ENCODE peak calls at places on chromosomes 4 and X, in five cellular contexts. One of them, this sample, is unnamed.

GRCh38 chrX:46994096-46994495 is 81.9 kb downstream of the JADE3 start:
- DNase-seq in tibial nerve: no peak
- DNase-seq in endodermal cell: no peak
- DNase-seq in left lung: no peak
- DNase-seq in PC-9: no peak
- DNase-seq in this sample: no peak

GRCh38 chrX:133638285-133638684 is 223.0 kb upstream of the GPC4 start:
- DNase-seq in left lung: no peak
- DNase-seq in PC-9: peak
- DNase-seq in tibial nerve: no peak
- DNase-seq in endodermal cell: no peak
- DNase-seq in this sample: no peak

GRCh38 chrX:128891554-128891953 is 631.7 kb downstream of the SMARCA1 start:
- DNase-seq in tibial nerve: no peak
- DNase-seq in endodermal cell: no peak
- DNase-seq in left lung: no peak
- DNase-seq in PC-9: no peak
- DNase-seq in this sample: no peak

GRCh38 chrX:41473936-41474725 is 27.0 kb downstream of the NYX start:
- DNase-seq in PC-9: no peak
- DNase-seq in endodermal cell: no peak
- DNase-seq in tibial nerve: no peak
- DNase-seq in left lung: no peak
- DNase-seq in this sample: no peak

GRCh38 chr4:184978211-184978610 is 40.1 kb upstream of the HELT start:
- DNase-seq in left lung: no peak
- DNase-seq in tibial nerve: no peak
- DNase-seq in PC-9: no peak
- DNase-seq in endodermal cell: no peak
- DNase-seq in this sample: peak

GRCh38 chr4:70721747-70722146 is at the start of gene RUFY3:
- DNase-seq in left lung: no peak
- DNase-seq in tibial nerve: peak
- DNase-seq in PC-9: no peak
- DNase-seq in endodermal cell: no peak
- DNase-seq in this sample: no peak

GRCh38 chr4:183411291-183411861 is 33.1 kb upstream of the CDKN2AIP start:
- DNase-seq in PC-9: no peak
- DNase-seq in endodermal cell: no peak
- DNase-seq in tibial nerve: no peak
- DNase-seq in left lung: no peak
- DNase-seq in this sample: no peak

GRCh38 chr4:2343476-2343875 is 75.0 kb downstream of the ZFYVE28 start:
- DNase-seq in PC-9: no peak
- DNase-seq in tibial nerve: no peak
- DNase-seq in endodermal cell: no peak
- DNase-seq in left lung: no peak
- DNase-seq in this sample: no peak

GRCh38 chr4:86482851-86483490 is 111.1 kb upstream of the PTPN13 start:
- DNase-seq in tibial nerve: no peak
- DNase-seq in left lung: no peak
- DNase-seq in endodermal cell: peak
- DNase-seq in PC-9: no peak
- DNase-seq in this sample: no peak

GRCh38 chrX:4118666-4119530 is 405.4 kb upstream of the PRKX start:
- DNase-seq in left lung: no peak
- DNase-seq in PC-9: no peak
- DNase-seq in endodermal cell: no peak
- DNase-seq in tibial nerve: no peak
- DNase-seq in this sample: no peak

GRCh38 chr4:80538276-80538926 is 202.9 kb downstream of the CFAP299 start:
- DNase-seq in left lung: no peak
- DNase-seq in endodermal cell: no peak
- DNase-seq in PC-9: no peak
- DNase-seq in tibial nerve: no peak
- DNase-seq in this sample: no peak

GRCh38 chr4:20248155-20248558 is 3.5 kb upstream of the SLIT2 start:
- DNase-seq in PC-9: peak
- DNase-seq in endodermal cell: no peak
- DNase-seq in left lung: no peak
- DNase-seq in tibial nerve: peak
- DNase-seq in this sample: no peak

GRCh38 chrX:144616317-144616716 is 631.0 kb upstream of the SPANXN1 start:
- DNase-seq in tibial nerve: no peak
- DNase-seq in endodermal cell: no peak
- DNase-seq in left lung: no peak
- DNase-seq in PC-9: no peak
- DNase-seq in this sample: no peak

GRCh38 chrX:46381630-46382029 is 163.6 kb downstream of the ZNF674 start:
- DNase-seq in left lung: no peak
- DNase-seq in tibial nerve: peak
- DNase-seq in endodermal cell: peak
- DNase-seq in PC-9: peak
- DNase-seq in this sample: no peak

DNA sequence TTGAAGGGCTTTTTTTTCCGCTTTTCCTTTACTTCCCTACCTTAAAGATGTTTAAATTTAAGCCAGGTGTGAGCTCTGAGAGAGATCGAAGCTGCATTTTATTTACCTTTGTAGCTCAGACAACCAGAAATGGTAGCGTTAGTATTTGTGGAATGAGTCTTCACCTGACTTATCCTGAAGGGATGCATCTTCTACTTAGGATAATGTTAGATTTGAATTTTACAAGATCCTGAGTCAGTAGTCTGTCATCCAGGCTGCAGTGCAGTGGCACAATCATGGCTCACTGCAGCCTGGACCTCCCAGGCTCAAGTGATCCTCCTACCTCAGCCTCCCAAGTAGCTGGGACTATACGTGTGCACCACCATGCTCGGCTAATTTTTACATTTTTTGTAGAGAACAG is 26.2 kb downstream of the TMSB4X start:
- DNase-seq in tibial nerve: no peak
- DNase-seq in PC-9: no peak
- DNase-seq in left lung: no peak
- DNase-seq in endodermal cell: no peak
- DNase-seq in this sample: no peak
- H3K27ac ChIP-seq in tibial nerve: peak
- H3K27ac ChIP-seq in PC-9: peak
- H3K27ac ChIP-seq in left lung: no peak
- H3K27ac ChIP-seq in endodermal cell: no peak
- H3K27ac ChIP-seq in this sample: no peak

DNA sequence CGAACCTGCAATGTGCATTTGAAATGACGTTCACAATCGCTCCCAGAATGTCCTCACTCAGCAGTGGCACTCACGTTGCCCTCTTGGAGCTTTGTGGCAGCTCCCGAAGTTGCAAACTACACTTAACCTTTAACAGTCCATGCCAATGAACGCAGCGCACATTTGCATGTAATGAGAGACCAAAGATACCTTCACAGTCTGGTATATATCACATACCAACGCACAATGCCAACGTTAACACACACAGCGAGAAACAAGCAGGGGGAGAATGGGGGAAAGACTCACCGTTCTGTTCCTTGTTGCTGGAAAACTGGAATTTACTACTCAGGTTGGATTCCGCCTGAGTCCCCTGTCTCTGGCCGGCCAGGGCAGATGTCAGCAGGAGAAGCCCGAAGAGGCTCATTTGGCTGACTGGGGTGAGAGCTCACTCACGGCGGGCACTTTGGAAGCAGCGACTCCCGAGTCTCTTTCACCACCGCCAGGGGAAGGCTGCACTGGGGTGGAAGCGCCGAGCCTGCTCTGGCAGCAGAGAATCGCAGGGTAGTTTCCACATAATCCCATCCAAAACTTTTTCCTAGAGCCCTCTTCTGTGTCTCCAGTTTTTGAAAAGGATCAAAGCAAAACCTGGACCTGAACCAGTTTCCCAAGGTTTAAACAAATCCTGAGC is 965 bp downstream of the PDGFC start:
- DNase-seq in PC-9: peak
- DNase-seq in left lung: peak
- DNase-seq in endodermal cell: peak
- DNase-seq in tibial nerve: peak
- DNase-seq in this sample: peak
- TF ChIP-seq CTCF in PC-9: no peak
- TF ChIP-seq CTCF in left lung: peak
- TF ChIP-seq CTCF in endodermal cell: peak
- TF ChIP-seq CTCF in tibial nerve: peak
- TF ChIP-seq CTCF in this sample: peak

GRCh38 chrX:24019448-24019847 is 7.5 kb downstream of the KLHL15 start:
- DNase-seq in left lung: no peak
- DNase-seq in endodermal cell: no peak
- DNase-seq in tibial nerve: no peak
- DNase-seq in PC-9: no peak
- DNase-seq in this sample: no peak
- H3K27ac ChIP-seq in left lung: no peak
- H3K27ac ChIP-seq in endodermal cell: no peak
- H3K27ac ChIP-seq in tibial nerve: no peak
- H3K27ac ChIP-seq in PC-9: no peak
- H3K27ac ChIP-seq in this sample: no peak

GRCh38 chrX:121254336-121254735 is 206.9 kb downstream of the GLUD2 start:
- DNase-seq in PC-9: no peak
- DNase-seq in tibial nerve: no peak
- DNase-seq in endodermal cell: peak
- DNase-seq in left lung: no peak
- DNase-seq in this sample: no peak
- TF ChIP-seq CTCF in PC-9: no peak
- TF ChIP-seq CTCF in tibial nerve: no peak
- TF ChIP-seq CTCF in endodermal cell: peak
- TF ChIP-seq CTCF in left lung: no peak
- TF ChIP-seq CTCF in this sample: no peak

DNA sequence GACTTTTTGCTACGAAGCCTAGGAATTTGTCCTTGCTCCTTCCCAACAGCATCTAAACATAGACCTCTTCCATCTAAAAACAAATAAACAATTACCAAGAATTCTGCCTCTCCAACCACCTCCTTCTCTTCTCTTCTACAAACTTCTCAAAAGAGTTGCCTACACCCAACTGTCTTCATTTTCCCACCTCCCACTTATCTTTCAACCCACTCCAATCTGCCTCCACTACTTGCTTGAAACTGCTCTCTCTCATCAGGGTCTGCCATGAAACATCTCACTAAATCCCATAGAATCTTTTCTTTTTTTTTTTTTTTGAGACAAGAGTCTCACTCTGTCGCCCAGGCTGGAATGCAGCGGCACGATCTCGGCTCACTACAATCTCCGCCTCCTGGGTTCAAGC is 902 bp upstream of the FGD1 start:
- DNase-seq in tibial nerve: no peak
- DNase-seq in left lung: no peak
- DNase-seq in endodermal cell: no peak
- DNase-seq in PC-9: no peak
- DNase-seq in this sample: no peak
- H3K27ac ChIP-seq in tibial nerve: no peak
- H3K27ac ChIP-seq in left lung: no peak
- H3K27ac ChIP-seq in endodermal cell: no peak
- H3K27ac ChIP-seq in PC-9: no peak
- H3K27ac ChIP-seq in this sample: no peak

GRCh38 chr4:117560329-117560728 is 474.0 kb upstream of the NDST3 start:
- DNase-seq in endodermal cell: no peak
- DNase-seq in PC-9: no peak
- DNase-seq in tibial nerve: no peak
- DNase-seq in left lung: no peak
- DNase-seq in this sample: no peak
- TF ChIP-seq CTCF in endodermal cell: no peak
- TF ChIP-seq CTCF in PC-9: peak
- TF ChIP-seq CTCF in tibial nerve: no peak
- TF ChIP-seq CTCF in left lung: no peak
- TF ChIP-seq CTCF in this sample: no peak

GRCh38 chrX:11423362-11423818 is 130.2 kb downstream of the AMELX start:
- DNase-seq in PC-9: no peak
- DNase-seq in tibial nerve: peak
- DNase-seq in endodermal cell: no peak
- DNase-seq in left lung: no peak
- DNase-seq in this sample: peak
- H3K27ac ChIP-seq in PC-9: no peak
- H3K27ac ChIP-seq in tibial nerve: peak
- H3K27ac ChIP-seq in endodermal cell: no peak
- H3K27ac ChIP-seq in left lung: no peak
- H3K27ac ChIP-seq in this sample: peak

DNA sequence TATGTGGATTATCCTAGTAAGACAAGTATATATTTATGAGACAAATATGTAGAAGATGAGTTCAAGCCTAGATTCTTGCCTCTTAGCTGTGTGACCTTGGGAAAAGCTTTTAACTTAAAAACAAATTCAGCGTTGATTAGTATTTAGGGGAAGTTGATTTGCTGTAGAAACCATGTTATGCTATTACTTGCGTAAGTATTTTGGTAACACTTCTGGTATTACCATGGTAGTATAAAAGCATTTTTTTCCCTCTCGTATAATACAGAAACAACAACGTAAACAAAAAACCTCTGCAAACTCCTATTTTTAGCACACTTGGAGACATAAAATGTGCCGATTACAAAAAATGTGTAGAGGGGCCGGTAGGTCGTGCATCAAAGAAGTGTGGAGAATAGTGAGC is 33.2 kb downstream of the STAG2 start:
- DNase-seq in PC-9: no peak
- DNase-seq in tibial nerve: no peak
- DNase-seq in left lung: no peak
- DNase-seq in endodermal cell: no peak
- DNase-seq in this sample: no peak
- TF ChIP-seq CTCF in PC-9: no peak
- TF ChIP-seq CTCF in tibial nerve: no peak
- TF ChIP-seq CTCF in left lung: no peak
- TF ChIP-seq CTCF in endodermal cell: no peak
- TF ChIP-seq CTCF in this sample: no peak

DNA sequence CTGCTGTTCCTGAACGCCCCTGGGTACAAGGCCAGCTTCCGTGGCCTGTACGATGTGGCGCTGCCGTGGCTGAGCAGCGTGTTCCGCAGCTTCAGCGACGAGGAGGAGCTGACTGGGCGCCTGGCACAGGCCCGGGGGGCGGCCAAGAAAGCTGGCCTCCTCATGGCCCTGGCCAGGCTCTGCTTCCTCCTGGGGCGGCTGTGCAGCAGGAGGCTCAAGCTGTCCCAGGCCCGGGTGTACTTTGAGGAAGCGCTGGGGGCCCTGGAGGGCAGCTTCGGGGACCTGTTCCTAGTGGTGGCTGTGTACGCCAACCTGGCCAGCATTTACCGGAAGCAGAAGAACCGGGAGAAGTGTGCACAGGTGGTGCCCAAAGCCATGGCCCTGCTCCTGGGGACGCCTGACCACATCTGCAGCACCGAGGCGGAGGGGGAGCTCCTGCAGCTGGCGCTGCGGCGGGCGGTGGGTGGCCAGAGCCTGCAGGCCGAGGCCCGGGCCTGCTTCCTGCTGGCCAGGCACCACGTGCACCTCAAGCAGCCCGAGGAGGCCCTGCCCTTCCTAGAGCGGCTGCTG is 28.2 kb downstream of the SH3TC1 start:
- DNase-seq in endodermal cell: no peak
- DNase-seq in PC-9: no peak
- DNase-seq in left lung: peak
- DNase-seq in tibial nerve: no peak
- DNase-seq in this sample: no peak
- H3K27ac ChIP-seq in endodermal cell: no peak
- H3K27ac ChIP-seq in PC-9: no peak
- H3K27ac ChIP-seq in left lung: no peak
- H3K27ac ChIP-seq in tibial nerve: no peak
- H3K27ac ChIP-seq in this sample: no peak

GRCh38 chr4:118076958-118077766 is 42.9 kb downstream of the NDST3 start:
- DNase-seq in left lung: peak
- DNase-seq in PC-9: no peak
- DNase-seq in tibial nerve: no peak
- DNase-seq in endodermal cell: peak
- DNase-seq in this sample: peak
- TF ChIP-seq CTCF in left lung: peak
- TF ChIP-seq CTCF in PC-9: peak
- TF ChIP-seq CTCF in tibial nerve: no peak
- TF ChIP-seq CTCF in endodermal cell: peak
- TF ChIP-seq CTCF in this sample: no peak